ENCODE peak calls at places on chromosomes 2 and 18, in seven cellular contexts. One of them, this sample, is unnamed.

GRCh38 chr18:23918395-23919032 is 96.0 kb upstream of the TTC39C start:
- DNase-seq in H9: peak
- DNase-seq in AG10803: peak
- DNase-seq in transverse colon: peak
- DNase-seq in C1 segment of cervical spinal cord: peak
- DNase-seq in GM06990: no peak
- DNase-seq in NCI-H2081: peak
- DNase-seq in this sample: peak

GRCh38 chr2:188897096-188897495 is 77.1 kb upstream of the COL3A1 start:
- DNase-seq in H9: no peak
- DNase-seq in AG10803: peak
- DNase-seq in transverse colon: no peak
- DNase-seq in C1 segment of cervical spinal cord: no peak
- DNase-seq in GM06990: no peak
- DNase-seq in NCI-H2081: no peak
- DNase-seq in this sample: peak

GRCh38 chr2:101624706-101625332 is 72.7 kb upstream of the MAP4K4 start:
- DNase-seq in H9: no peak
- DNase-seq in AG10803: no peak
- DNase-seq in transverse colon: no peak
- DNase-seq in C1 segment of cervical spinal cord: no peak
- DNase-seq in GM06990: no peak
- DNase-seq in NCI-H2081: no peak
- DNase-seq in this sample: no peak

GRCh38 chr2:30272761-30273573 is 41.6 kb downstream of the LBH start:
- DNase-seq in H9: no peak
- DNase-seq in AG10803: peak
- DNase-seq in transverse colon: peak
- DNase-seq in C1 segment of cervical spinal cord: no peak
- DNase-seq in GM06990: no peak
- DNase-seq in NCI-H2081: no peak
- DNase-seq in this sample: peak

GRCh38 chr18:8052237-8052701 is 485.2 kb downstream of the PTPRM start:
- DNase-seq in H9: no peak
- DNase-seq in AG10803: no peak
- DNase-seq in transverse colon: no peak
- DNase-seq in C1 segment of cervical spinal cord: no peak
- DNase-seq in GM06990: no peak
- DNase-seq in NCI-H2081: no peak
- DNase-seq in this sample: peak

GRCh38 chr2:147711031-147711430 is 133.8 kb upstream of the ACVR2A start:
- DNase-seq in H9: no peak
- DNase-seq in AG10803: peak
- DNase-seq in transverse colon: no peak
- DNase-seq in C1 segment of cervical spinal cord: no peak
- DNase-seq in GM06990: no peak
- DNase-seq in NCI-H2081: no peak
- DNase-seq in this sample: no peak

GRCh38 chr18:10687161-10687925 is 161.5 kb downstream of the NAPG start:
- DNase-seq in H9: no peak
- DNase-seq in AG10803: no peak
- DNase-seq in transverse colon: no peak
- DNase-seq in C1 segment of cervical spinal cord: no peak
- DNase-seq in GM06990: no peak
- DNase-seq in NCI-H2081: no peak
- DNase-seq in this sample: peak

GRCh38 chr18:25710981-25711380 is 359.0 kb upstream of the ZNF521 start:
- DNase-seq in H9: no peak
- DNase-seq in AG10803: no peak
- DNase-seq in transverse colon: no peak
- DNase-seq in C1 segment of cervical spinal cord: no peak
- DNase-seq in GM06990: no peak
- DNase-seq in NCI-H2081: no peak
- DNase-seq in this sample: no peak

GRCh38 chr2:212843409-212844199 is 305.0 kb upstream of the ERBB4 start:
- DNase-seq in H9: no peak
- DNase-seq in AG10803: peak
- DNase-seq in transverse colon: no peak
- DNase-seq in C1 segment of cervical spinal cord: no peak
- DNase-seq in GM06990: peak
- DNase-seq in NCI-H2081: no peak
- DNase-seq in this sample: peak